ENCODE peak calls at places on chromosomes 7 and 10, in six cellular contexts. L is Panc1; I is activated CD8-positive, alpha-beta memory T cell treated with anti-CD3 and anti-CD28 coated beads, Interleukin-2, amount 10 ng/mL, durations not matched to agents 7 days and 5 days; V is SK-N-SH; E is body of pancreas; P is IMR-90. Q is an unnamed sample.

GRCh38 chr10:423167-423566 is 266.3 kb downstream of the DIP2C start:
- DNase-seq in V (no peak), E (no peak), P (no peak), L (no peak), I (no peak), Q (no peak)

GRCh38 chr7:150946826-150947750 is 31.0 kb downstream of the KCNH2 start:
- DNase-seq in V (peak; percentile 66), E (no peak), I (no peak), L (no peak), P (no peak), Q (no peak)

GRCh38 chr7:115004121-115004520 is 82.2 kb downstream of the MDFIC start:
- DNase-seq in E (no peak), P (peak; percentile 14), V (no peak), I (no peak), L (no peak), Q (no peak)

GRCh38 chr7:69663911-69664310 is 65.6 kb downstream of the AUTS2 start:
- DNase-seq in L (no peak), E (no peak), V (no peak), I (no peak), P (no peak), Q (no peak)

GRCh38 chr10:63268139-63268797 is 135.1 kb downstream of the NRBF2 start:
- DNase-seq in E (no peak), V (no peak), P (peak; percentile 26), L (no peak), I (no peak), Q (peak; percentile 27)

GRCh38 chr10:121910673-121911420 is 17.0 kb downstream of the ATE1 start:
- DNase-seq in I (no peak), V (no peak), P (peak; percentile 81), E (no peak), L (no peak), Q (peak; percentile 46)

GRCh38 chr7:1286946-1287628 is 54.4 kb downstream of the UNCX start:
- DNase-seq in I (no peak), L (no peak), P (no peak), V (no peak), E (no peak), Q (no peak)

GRCh38 chr7:105875505-105875904 is 894 bp downstream of the ATXN7L1 start:
- DNase-seq in E (no peak), L (no peak), P (no peak), I (no peak), V (no peak), Q (no peak)

GRCh38 chr10:132677096-132677904 is 108.6 kb downstream of the NKX6-2 start:
- DNase-seq in L (no peak), E (peak; percentile 52), V (no peak), I (no peak), P (no peak), Q (no peak)

GRCh38 chr7:24284699-24285506 is 913 bp downstream of the NPY start:
- DNase-seq in L (no peak), E (peak; percentile 10), P (no peak), V (peak; percentile 65), I (no peak), Q (no peak)

Q was measured in astrocyte.